ENCODE peak calls at places on chromosomes 3 and 15, in ten cellular contexts. N is ovary; X is CD8-positive, alpha-beta T cell; O is uterus; F is tibial artery; B is neuronal stem cell; J is Panc1; C is astrocyte; S is stomach; M is PC-3. A is an unnamed sample.

GRCh38 chr3:186477033-186477432 is 67.1 kb downstream of the CRYGS start:
- DNase-seq in N (no peak), X (no peak), O (no peak), F (no peak), B (no peak), J (no peak), C (no peak), S (no peak), M (no peak), A (no peak)

GRCh38 chr3:129794319-129795201 is 99.0 kb downstream of the TMCC1 start:
- DNase-seq in N (peak; percentile 31), X (no peak), O (no peak), F (no peak), B (peak; percentile 56), J (peak; percentile 30), C (peak; percentile 73), S (peak; percentile 58), M (peak; percentile 92), A (no peak)

GRCh38 chr3:28590851-28591250 is 242.2 kb upstream of the AZI2 start:
- DNase-seq in N (no peak), X (no peak), O (no peak), F (no peak), B (no peak), J (no peak), C (peak; percentile 26), S (no peak), M (no peak), A (no peak)

GRCh38 chr3:66195347-66195783 is 25.4 kb upstream of the SLC25A26 start:
- DNase-seq in N (peak; percentile 66), X (no peak), O (peak; percentile 27), F (no peak), B (no peak), J (peak; percentile 20), C (peak; percentile 30), S (peak; percentile 66), M (peak; percentile 46), A (peak; percentile 43)

GRCh38 chr3:73498764-73499622 is 125.7 kb downstream of the PDZRN3 start:
- DNase-seq in N (no peak), X (no peak), O (no peak), F (no peak), B (no peak), J (no peak), C (peak; percentile 63), S (no peak), M (no peak), A (no peak)

GRCh38 chr3:59411176-59411575 is 361.4 kb upstream of the CFAP20DC start:
- DNase-seq in N (no peak), X (no peak), O (no peak), F (no peak), B (no peak), J (no peak), C (no peak), S (no peak), M (peak; percentile 32), A (no peak)

GRCh38 chr3:4908066-4908768 is 71.0 kb upstream of the BHLHE40 start:
- DNase-seq in N (no peak), X (no peak), O (no peak), F (no peak), B (no peak), J (no peak), C (no peak), S (no peak), M (no peak), A (no peak)

GRCh38 chr3:20099020-20099539 is 58.8 kb downstream of the KAT2B start:
- DNase-seq in N (no peak), X (no peak), O (no peak), F (no peak), B (no peak), J (no peak), C (no peak), S (no peak), M (no peak), A (no peak)

GRCh38 chr3:13145826-13146642 is 72.8 kb upstream of the IQSEC1 start:
- DNase-seq in N (no peak), X (no peak), O (no peak), F (peak; percentile 11), B (no peak), J (no peak), C (no peak), S (no peak), M (no peak), A (no peak)

GRCh38 chr15:35410775-35411174 is 135.2 kb downstream of the DPH6 start:
- DNase-seq in N (no peak), X (no peak), O (no peak), F (no peak), B (no peak), J (no peak), C (no peak), S (no peak), M (no peak), A (no peak)

GRCh38 chr15:31364301-31365031 is 37.8 kb downstream of the KLF13 start:
- DNase-seq in N (no peak), X (no peak), O (no peak), F (no peak), B (no peak), J (no peak), C (no peak), S (no peak), M (peak; percentile 51), A (no peak)
- H3K27ac ChIP-seq in N (no peak overlapping the region), X (peak overlapping the region; percentile 68), O (peak overlapping the region; percentile 82), F (peak overlapping the region; percentile 80), B (no peak overlapping the region), J (no peak overlapping the region), C (no peak overlapping the region), S (peak overlapping the region; percentile 95), M (no peak overlapping the region), A (peak overlapping the region; percentile 98)

GRCh38 chr15:50053457-50053856 is 65.6 kb downstream of the ATP8B4 start:
- DNase-seq in N (no peak), X (no peak), O (no peak), F (no peak), B (no peak), J (no peak), C (no peak), S (no peak), M (no peak), A (no peak)

GRCh38 chr15:50049871-50050270 is 69.2 kb downstream of the ATP8B4 start:
- DNase-seq in N (no peak), X (no peak), O (no peak), F (no peak), B (no peak), J (no peak), C (peak; percentile 91), S (no peak), M (peak; percentile 26), A (no peak)

GRCh38 chr15:50051344-50051743 is 67.7 kb downstream of the ATP8B4 start:
- DNase-seq in N (no peak), X (no peak), O (no peak), F (no peak), B (no peak), J (no peak), C (no peak), S (no peak), M (no peak), A (no peak)

GRCh38 chr15:50055333-50056278 is 63.4 kb downstream of the ATP8B4 start:
- DNase-seq in N (no peak), X (no peak), O (no peak), F (peak; percentile 44), B (no peak), J (no peak), C (peak; percentile 89), S (no peak), M (no peak), A (no peak)

DNA sequence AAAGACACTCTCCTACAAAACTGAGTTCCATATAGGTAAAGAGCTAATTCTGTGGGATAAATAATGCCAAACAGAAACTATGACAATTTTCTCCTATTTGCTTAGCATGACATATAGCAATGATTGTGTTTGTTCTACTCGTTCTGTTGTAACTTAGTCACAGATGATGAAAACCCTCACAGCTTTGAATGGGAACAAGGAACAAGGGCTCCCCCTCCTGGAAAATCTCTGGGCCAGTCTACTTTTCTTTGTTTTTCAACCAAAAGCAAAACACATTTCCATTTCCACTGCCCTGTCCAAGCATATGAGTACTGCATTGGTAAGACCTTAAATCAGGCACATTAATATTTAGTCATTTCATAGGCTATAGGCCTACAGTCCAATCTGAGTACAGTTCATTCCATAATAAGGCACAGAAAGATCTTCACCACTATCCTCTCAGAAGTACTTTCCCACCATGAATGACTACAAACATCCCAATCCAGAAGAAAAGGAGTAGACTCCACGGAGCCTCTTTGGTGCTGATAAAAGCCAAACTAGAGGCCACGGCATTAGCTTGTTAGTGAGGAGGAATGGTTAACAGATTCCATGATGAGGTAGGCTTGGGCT is 67.1 kb downstream of the ATP8B4 start:
- DNase-seq in N (peak; percentile 45), X (no peak), O (peak; percentile 60), F (peak; percentile 52), B (peak; percentile 48), J (peak; percentile 79), C (peak; percentile 68), S (no peak), M (peak; percentile 87), A (peak; percentile 24)
- H3K27ac ChIP-seq in N (no peak overlapping the region), X (no peak overlapping the region), O (peak overlapping the region; percentile 41), F (no peak overlapping the region), B (no peak overlapping the region), J (no peak overlapping the region), C (no peak overlapping the region), S (no peak overlapping the region), M (peak overlapping the region; percentile 89), A (peak overlapping the region; percentile 10)

GRCh38 chr3:173395412-173396181 is 1.9 kb upstream of the NLGN1 start:
- DNase-seq in N (peak; percentile 86), X (peak; percentile 28), O (peak; percentile 83), F (peak; percentile 90), B (peak; percentile 85), J (no peak), C (peak; percentile 85), S (peak; percentile 78), M (peak; percentile 68), A (peak; percentile 87)
- H3K27ac ChIP-seq in N (peak overlapping the region; percentile 88), X (no peak overlapping the region), O (peak overlapping the region; percentile 91), F (peak overlapping the region; percentile 96), B (peak overlapping the region; percentile 89), J (no peak overlapping the region), C (peak overlapping the region; percentile 83), S (peak overlapping the region; percentile 84), M (peak overlapping the region; percentile 19), A (peak overlapping the region; percentile 78)

GRCh38 chr3:45003406-45003805 is 22.7 kb upstream of the CLEC3B start:
- DNase-seq in N (no peak), X (no peak), O (no peak), F (no peak), B (no peak), J (no peak), C (no peak), S (no peak), M (no peak), A (no peak)
- H3K27ac ChIP-seq in N (no peak overlapping the region), X (no peak overlapping the region), O (no peak overlapping the region), F (no peak overlapping the region), B (no peak overlapping the region), J (no peak overlapping the region), C (no peak overlapping the region), S (no peak overlapping the region), M (no peak overlapping the region), A (no peak overlapping the region)

DNA sequence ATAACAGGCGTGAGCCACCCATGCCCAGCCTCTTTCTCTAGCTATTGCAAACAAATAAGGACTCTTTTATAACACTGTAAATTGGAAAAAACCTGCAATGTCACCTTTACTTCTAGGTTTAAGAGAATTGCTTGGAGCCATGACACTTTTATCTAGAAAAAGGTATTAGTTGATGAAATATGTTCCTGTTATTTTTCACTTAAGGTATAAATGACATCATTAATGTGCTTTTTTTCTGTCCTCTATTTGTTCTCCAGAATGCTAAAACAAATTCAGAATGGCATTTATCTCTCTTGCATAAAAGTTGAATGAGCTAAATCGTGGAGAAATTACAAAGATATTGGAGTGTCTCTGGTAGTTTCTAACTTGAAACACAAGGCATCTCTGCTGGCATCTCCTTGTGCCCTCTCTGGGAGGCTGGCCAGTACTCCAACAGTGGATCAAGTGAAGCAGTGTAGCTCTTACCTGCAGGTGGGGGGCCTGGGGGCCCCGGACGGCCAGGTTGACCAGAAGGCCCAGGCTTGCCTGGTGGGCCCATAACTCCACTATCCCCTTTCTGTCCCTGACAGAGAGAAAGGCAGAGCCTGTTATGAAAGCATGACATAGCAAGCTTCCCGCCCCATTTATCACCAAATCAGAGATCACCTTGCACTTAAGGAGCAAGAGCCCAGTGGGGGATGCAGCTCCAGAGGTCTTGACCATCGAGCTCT is 38.6 kb downstream of the EAF1 start:
- DNase-seq in N (no peak), X (no peak), O (no peak), F (no peak), B (no peak), J (no peak), C (no peak), S (no peak), M (no peak), A (no peak)
- H3K27ac ChIP-seq in N (no peak overlapping the region), X (no peak overlapping the region), O (no peak overlapping the region), F (no peak overlapping the region), B (no peak overlapping the region), J (no peak overlapping the region), C (no peak overlapping the region), S (no peak overlapping the region), M (no peak overlapping the region), A (no peak overlapping the region)

A was measured in substantia nigra.